ENCODE peak calls at places on chromosomes 13 and 19, in six cellular contexts. One of them, this sample, is unnamed.

GRCh38 chr13:97116754-97117153 is 105.4 kb upstream of the MBNL2 start:
- DNase-seq in heart left ventricle: no peak
- DNase-seq in CD8-positive, alpha-beta T cell: no peak
- DNase-seq in psoas muscle: no peak
- DNase-seq in dorsolateral prefrontal cortex: no peak
- DNase-seq in fibroblast of lung: peak
- DNase-seq in this sample: peak

GRCh38 chr19:3397266-3398022 is 31.1 kb downstream of the NFIC start:
- DNase-seq in fibroblast of lung: peak
- DNase-seq in dorsolateral prefrontal cortex: no peak
- DNase-seq in psoas muscle: peak
- DNase-seq in heart left ventricle: no peak
- DNase-seq in CD8-positive, alpha-beta T cell: no peak
- DNase-seq in this sample: no peak

GRCh38 chr13:92682832-92683517 is 543.6 kb upstream of the GPC6 start:
- DNase-seq in CD8-positive, alpha-beta T cell: no peak
- DNase-seq in fibroblast of lung: no peak
- DNase-seq in dorsolateral prefrontal cortex: no peak
- DNase-seq in heart left ventricle: no peak
- DNase-seq in psoas muscle: no peak
- DNase-seq in this sample: no peak

GRCh38 chr19:8366961-8367326 is 3.0 kb downstream of the ANGPTL4 start:
- DNase-seq in CD8-positive, alpha-beta T cell: no peak
- DNase-seq in fibroblast of lung: peak
- DNase-seq in heart left ventricle: peak
- DNase-seq in psoas muscle: no peak
- DNase-seq in dorsolateral prefrontal cortex: no peak
- DNase-seq in this sample: no peak

GRCh38 chr13:31278874-31279273 is 79.1 kb downstream of the B3GLCT start:
- DNase-seq in psoas muscle: no peak
- DNase-seq in dorsolateral prefrontal cortex: no peak
- DNase-seq in CD8-positive, alpha-beta T cell: no peak
- DNase-seq in fibroblast of lung: no peak
- DNase-seq in heart left ventricle: no peak
- DNase-seq in this sample: no peak

GRCh38 chr19:33389574-33390119 is 16.1 kb downstream of the CEBPG start:
- DNase-seq in fibroblast of lung: no peak
- DNase-seq in psoas muscle: no peak
- DNase-seq in CD8-positive, alpha-beta T cell: no peak
- DNase-seq in heart left ventricle: no peak
- DNase-seq in dorsolateral prefrontal cortex: no peak
- DNase-seq in this sample: no peak

GRCh38 chr13:41554626-41555386 is 97.5 kb downstream of the RGCC start:
- DNase-seq in fibroblast of lung: no peak
- DNase-seq in psoas muscle: no peak
- DNase-seq in CD8-positive, alpha-beta T cell: no peak
- DNase-seq in heart left ventricle: no peak
- DNase-seq in dorsolateral prefrontal cortex: no peak
- DNase-seq in this sample: no peak

GRCh38 chr19:40467007-40467565 is 285 bp downstream of the SPTBN4 start:
- DNase-seq in CD8-positive, alpha-beta T cell: no peak
- DNase-seq in heart left ventricle: no peak
- DNase-seq in fibroblast of lung: no peak
- DNase-seq in psoas muscle: peak
- DNase-seq in dorsolateral prefrontal cortex: no peak
- DNase-seq in this sample: peak

GRCh38 chr19:49149652-49150105 is 5.5 kb downstream of the HRC start:
- DNase-seq in psoas muscle: peak
- DNase-seq in heart left ventricle: peak
- DNase-seq in CD8-positive, alpha-beta T cell: no peak
- DNase-seq in fibroblast of lung: peak
- DNase-seq in dorsolateral prefrontal cortex: peak
- DNase-seq in this sample: peak

GRCh38 chr19:42693760-42694350 is 46.4 kb downstream of the PSG3 start:
- DNase-seq in CD8-positive, alpha-beta T cell: no peak
- DNase-seq in psoas muscle: no peak
- DNase-seq in fibroblast of lung: peak
- DNase-seq in dorsolateral prefrontal cortex: no peak
- DNase-seq in heart left ventricle: no peak
- DNase-seq in this sample: no peak

GRCh38 chr19:27720155-27720554 is 1492.8 kb downstream of the UQCRFS1 start:
- DNase-seq in CD8-positive, alpha-beta T cell: no peak
- DNase-seq in heart left ventricle: no peak
- DNase-seq in psoas muscle: no peak
- DNase-seq in dorsolateral prefrontal cortex: no peak
- DNase-seq in fibroblast of lung: no peak
- DNase-seq in this sample: no peak

GRCh38 chr19:3363841-3364500 is 2.4 kb upstream of the NFIC start:
- DNase-seq in heart left ventricle: no peak
- DNase-seq in psoas muscle: peak
- DNase-seq in dorsolateral prefrontal cortex: no peak
- DNase-seq in CD8-positive, alpha-beta T cell: no peak
- DNase-seq in fibroblast of lung: no peak
- DNase-seq in this sample: no peak

GRCh38 chr13:40589285-40590109 is 76.9 kb downstream of the FOXO1 start:
- DNase-seq in psoas muscle: peak
- DNase-seq in CD8-positive, alpha-beta T cell: no peak
- DNase-seq in fibroblast of lung: peak
- DNase-seq in heart left ventricle: peak
- DNase-seq in dorsolateral prefrontal cortex: no peak
- DNase-seq in this sample: peak

GRCh38 chr19:43719378-43719868 is 3.5 kb downstream of the IRGC start:
- DNase-seq in heart left ventricle: no peak
- DNase-seq in fibroblast of lung: no peak
- DNase-seq in CD8-positive, alpha-beta T cell: no peak
- DNase-seq in psoas muscle: no peak
- DNase-seq in dorsolateral prefrontal cortex: no peak
- DNase-seq in this sample: no peak

GRCh38 chr19:991932-992669 is 8.0 kb downstream of the WDR18 start:
- DNase-seq in fibroblast of lung: no peak
- DNase-seq in dorsolateral prefrontal cortex: no peak
- DNase-seq in heart left ventricle: no peak
- DNase-seq in psoas muscle: no peak
- DNase-seq in CD8-positive, alpha-beta T cell: no peak
- DNase-seq in this sample: no peak

GRCh38 chr19:46611791-46612190 is 10.7 kb downstream of the CALM3 start:
- DNase-seq in fibroblast of lung: no peak
- DNase-seq in heart left ventricle: no peak
- DNase-seq in dorsolateral prefrontal cortex: no peak
- DNase-seq in CD8-positive, alpha-beta T cell: no peak
- DNase-seq in psoas muscle: peak
- DNase-seq in this sample: no peak

GRCh38 chr19:33175156-33175782 is 18.9 kb upstream of the LRP3 start:
- DNase-seq in heart left ventricle: no peak
- DNase-seq in CD8-positive, alpha-beta T cell: no peak
- DNase-seq in psoas muscle: peak
- DNase-seq in dorsolateral prefrontal cortex: no peak
- DNase-seq in fibroblast of lung: no peak
- DNase-seq in this sample: no peak

GRCh38 chr13:33352520-33352919 is 67.0 kb upstream of the STARD13 start:
- DNase-seq in CD8-positive, alpha-beta T cell: no peak
- DNase-seq in dorsolateral prefrontal cortex: no peak
- DNase-seq in heart left ventricle: no peak
- DNase-seq in fibroblast of lung: no peak
- DNase-seq in psoas muscle: peak
- DNase-seq in this sample: no peak

GRCh38 chr13:33353646-33354045 is 68.1 kb upstream of the STARD13 start:
- DNase-seq in heart left ventricle: no peak
- DNase-seq in dorsolateral prefrontal cortex: no peak
- DNase-seq in CD8-positive, alpha-beta T cell: no peak
- DNase-seq in fibroblast of lung: no peak
- DNase-seq in psoas muscle: no peak
- DNase-seq in this sample: no peak

GRCh38 chr13:33352023-33352422 is 66.5 kb upstream of the STARD13 start:
- DNase-seq in fibroblast of lung: no peak
- DNase-seq in heart left ventricle: no peak
- DNase-seq in dorsolateral prefrontal cortex: no peak
- DNase-seq in psoas muscle: no peak
- DNase-seq in CD8-positive, alpha-beta T cell: no peak
- DNase-seq in this sample: no peak

GRCh38 chr13:33353210-33353609 is 67.7 kb upstream of the STARD13 start:
- DNase-seq in dorsolateral prefrontal cortex: no peak
- DNase-seq in psoas muscle: peak
- DNase-seq in CD8-positive, alpha-beta T cell: no peak
- DNase-seq in fibroblast of lung: no peak
- DNase-seq in heart left ventricle: peak
- DNase-seq in this sample: no peak

DNA sequence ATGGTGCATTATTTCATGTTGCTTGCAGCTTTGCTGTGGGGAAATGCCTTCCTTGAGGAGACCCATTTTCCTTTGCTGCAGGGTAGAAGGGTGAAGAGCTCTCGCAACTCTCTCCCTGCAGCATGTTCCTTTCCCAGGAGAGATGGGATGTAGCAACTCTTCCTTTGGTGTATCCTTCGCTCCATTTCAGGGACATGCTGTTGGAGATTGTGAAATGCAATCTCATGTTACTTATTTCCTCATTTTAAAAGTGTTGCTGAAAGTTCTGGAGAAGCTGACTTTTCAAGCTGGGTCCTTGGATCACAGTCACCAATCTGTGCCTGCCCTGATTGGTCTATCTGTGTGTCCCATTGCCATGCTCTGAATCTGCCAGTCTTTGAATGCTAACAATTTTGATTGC is 69.9 kb upstream of the STARD13 start:
- DNase-seq in CD8-positive, alpha-beta T cell: no peak
- DNase-seq in heart left ventricle: no peak
- DNase-seq in dorsolateral prefrontal cortex: no peak
- DNase-seq in psoas muscle: no peak
- DNase-seq in fibroblast of lung: peak
- DNase-seq in this sample: peak
- H3K27ac ChIP-seq in CD8-positive, alpha-beta T cell: no peak
- H3K27ac ChIP-seq in heart left ventricle: peak
- H3K27ac ChIP-seq in dorsolateral prefrontal cortex: no peak
- H3K27ac ChIP-seq in psoas muscle: peak
- H3K27ac ChIP-seq in fibroblast of lung: no peak
- H3K27ac ChIP-seq in this sample: no peak

GRCh38 chr13:72648513-72649065 is 78.8 kb downstream of the MZT1 start:
- DNase-seq in heart left ventricle: no peak
- DNase-seq in CD8-positive, alpha-beta T cell: no peak
- DNase-seq in dorsolateral prefrontal cortex: no peak
- DNase-seq in fibroblast of lung: peak
- DNase-seq in psoas muscle: no peak
- DNase-seq in this sample: peak
- TF ChIP-seq CTCF in heart left ventricle: no peak
- TF ChIP-seq CTCF in CD8-positive, alpha-beta T cell: no peak
- TF ChIP-seq CTCF in dorsolateral prefrontal cortex: no peak
- TF ChIP-seq CTCF in fibroblast of lung: peak
- TF ChIP-seq CTCF in psoas muscle: no peak
- TF ChIP-seq CTCF in this sample: peak

GRCh38 chr19:10005632-10006334 is 4.5 kb downstream of the COL5A3 start:
- DNase-seq in dorsolateral prefrontal cortex: no peak
- DNase-seq in psoas muscle: no peak
- DNase-seq in CD8-positive, alpha-beta T cell: no peak
- DNase-seq in heart left ventricle: no peak
- DNase-seq in fibroblast of lung: no peak
- DNase-seq in this sample: no peak
- H3K4me3 ChIP-seq in dorsolateral prefrontal cortex: peak
- H3K4me3 ChIP-seq in psoas muscle: peak
- H3K4me3 ChIP-seq in CD8-positive, alpha-beta T cell: no peak
- H3K4me3 ChIP-seq in heart left ventricle: peak
- H3K4me3 ChIP-seq in fibroblast of lung: no peak
- H3K4me3 ChIP-seq in this sample: no peak

GRCh38 chr13:24195626-24196025 is 35.1 kb downstream of the SPATA13 start:
- DNase-seq in dorsolateral prefrontal cortex: no peak
- DNase-seq in CD8-positive, alpha-beta T cell: no peak
- DNase-seq in psoas muscle: no peak
- DNase-seq in fibroblast of lung: no peak
- DNase-seq in heart left ventricle: no peak
- DNase-seq in this sample: no peak

GRCh38 chr13:24194447-24194846 is 33.9 kb downstream of the SPATA13 start:
- DNase-seq in dorsolateral prefrontal cortex: no peak
- DNase-seq in heart left ventricle: no peak
- DNase-seq in CD8-positive, alpha-beta T cell: no peak
- DNase-seq in psoas muscle: no peak
- DNase-seq in fibroblast of lung: no peak
- DNase-seq in this sample: no peak

GRCh38 chr13:24192811-24193162 is 32.3 kb downstream of the SPATA13 start:
- DNase-seq in dorsolateral prefrontal cortex: no peak
- DNase-seq in fibroblast of lung: no peak
- DNase-seq in CD8-positive, alpha-beta T cell: no peak
- DNase-seq in psoas muscle: no peak
- DNase-seq in heart left ventricle: no peak
- DNase-seq in this sample: no peak

GRCh38 chr13:24199016-24199415 is 38.5 kb downstream of the SPATA13 start:
- DNase-seq in fibroblast of lung: no peak
- DNase-seq in CD8-positive, alpha-beta T cell: no peak
- DNase-seq in heart left ventricle: no peak
- DNase-seq in dorsolateral prefrontal cortex: no peak
- DNase-seq in psoas muscle: no peak
- DNase-seq in this sample: no peak

DNA sequence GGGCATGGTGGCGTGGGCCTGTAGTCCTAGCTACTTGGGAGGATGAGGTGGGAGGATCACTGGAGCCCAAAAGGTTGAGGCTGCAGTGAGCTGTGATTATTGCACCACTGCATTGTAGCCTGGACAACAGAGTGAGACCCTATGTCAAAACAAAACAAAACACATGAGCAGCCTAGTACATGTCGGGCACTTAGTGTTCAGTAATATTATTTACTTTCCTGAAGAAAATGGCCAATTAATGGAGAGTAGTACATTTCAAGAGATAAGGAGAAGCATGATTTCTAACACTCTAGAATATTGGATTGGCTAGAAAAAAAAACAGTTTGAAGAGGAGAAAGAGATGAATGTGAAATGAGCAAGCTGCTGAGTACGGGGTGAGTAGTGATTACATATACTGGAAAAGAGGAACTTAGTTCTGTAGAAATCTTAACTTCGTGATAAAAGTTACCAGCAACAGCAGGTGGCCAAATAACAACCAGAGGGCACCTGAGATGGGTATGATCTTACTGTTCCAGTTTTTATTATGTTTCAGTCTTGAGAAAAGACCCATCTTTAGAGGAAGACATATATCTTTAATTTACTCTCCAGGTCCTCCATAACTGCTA is 36.2 kb downstream of the SPATA13 start:
- DNase-seq in heart left ventricle: no peak
- DNase-seq in CD8-positive, alpha-beta T cell: no peak
- DNase-seq in psoas muscle: no peak
- DNase-seq in fibroblast of lung: no peak
- DNase-seq in dorsolateral prefrontal cortex: no peak
- DNase-seq in this sample: no peak
- H3K27ac ChIP-seq in heart left ventricle: no peak
- H3K27ac ChIP-seq in CD8-positive, alpha-beta T cell: no peak
- H3K27ac ChIP-seq in psoas muscle: no peak
- H3K27ac ChIP-seq in fibroblast of lung: no peak
- H3K27ac ChIP-seq in dorsolateral prefrontal cortex: no peak
- H3K27ac ChIP-seq in this sample: no peak

GRCh38 chr13:65881561-65882155 is 1348.5 kb downstream of the PCDH9 start:
- DNase-seq in heart left ventricle: no peak
- DNase-seq in fibroblast of lung: no peak
- DNase-seq in psoas muscle: no peak
- DNase-seq in dorsolateral prefrontal cortex: no peak
- DNase-seq in CD8-positive, alpha-beta T cell: no peak
- DNase-seq in this sample: no peak

GRCh38 chr13:65882810-65883209 is 1347.3 kb downstream of the PCDH9 start:
- DNase-seq in dorsolateral prefrontal cortex: no peak
- DNase-seq in heart left ventricle: no peak
- DNase-seq in CD8-positive, alpha-beta T cell: no peak
- DNase-seq in psoas muscle: no peak
- DNase-seq in fibroblast of lung: no peak
- DNase-seq in this sample: no peak
- TF ChIP-seq CTCF in dorsolateral prefrontal cortex: peak
- TF ChIP-seq CTCF in heart left ventricle: no peak
- TF ChIP-seq CTCF in CD8-positive, alpha-beta T cell: no peak
- TF ChIP-seq CTCF in psoas muscle: no peak
- TF ChIP-seq CTCF in fibroblast of lung: no peak
- TF ChIP-seq CTCF in this sample: peak

This sample was measured in cardiac muscle cell.